ENCODE peak calls at places on chromosomes 2 and 18, in four cellular contexts. A is K562; K is CD4-positive, alpha-beta memory T cell; S is GM23338. D is an unnamed sample.

GRCh38 chr2:109371481-109372170 is 242.1 kb downstream of the SEPTIN10 start:
- DNase-seq in A (no peak), K (no peak), S (no peak), D (peak; percentile 20)

GRCh38 chr2:238633426-238634328 is 206.9 kb downstream of the ASB1 start:
- DNase-seq in K (no peak), A (no peak), S (no peak), D (no peak)

GRCh38 chr18:24051256-24051947 is 36.8 kb downstream of the TTC39C start:
- DNase-seq in A (no peak), S (no peak), K (no peak), D (peak; percentile 52)

GRCh38 chr18:376307-376706 is 108.5 kb upstream of the THOC1 start:
- DNase-seq in K (no peak), S (no peak), A (no peak), D (no peak)

GRCh38 chr2:3637692-3638455 is 20.1 kb upstream of the ALLC start:
- DNase-seq in K (no peak), S (no peak), A (no peak), D (no peak)

GRCh38 chr2:133802366-133802765 is 234.1 kb upstream of the NCKAP5 start:
- DNase-seq in S (no peak), A (no peak), K (no peak), D (no peak)

GRCh38 chr2:30721241-30721640 is 86.0 kb downstream of the CAPN13 start:
- DNase-seq in A (no peak), S (no peak), K (no peak), D (no peak)

GRCh38 chr2:158740127-158740526 is 55.0 kb upstream of the DAPL1 start:
- DNase-seq in K (no peak), A (no peak), S (no peak), D (no peak)

GRCh38 chr2:234641086-234641485 is 144.2 kb upstream of the ARL4C start:
- DNase-seq in K (no peak), S (peak; percentile 30), A (no peak), D (no peak)

GRCh38 chr2:38013158-38013752 is 62.7 kb downstream of the CYP1B1 start:
- DNase-seq in S (no peak), K (no peak), A (no peak), D (no peak)

GRCh38 chr2:28645553-28645952 is 106.1 kb upstream of the PPP1CB start:
- DNase-seq in A (no peak), K (no peak), S (no peak), D (no peak)

GRCh38 chr2:79876430-79876829 is 363.6 kb downstream of the CTNNA2 start:
- DNase-seq in A (no peak), S (peak; percentile 60), K (no peak), D (no peak)

GRCh38 chr2:86623549-86624547 is at the start of gene RNF103:
- DNase-seq in K (peak; percentile 91), S (peak; percentile 95), A (peak; percentile 91), D (peak; percentile 95)

GRCh38 chr2:108215794-108216211 is 24.0 kb upstream of the SULT1C3 start:
- DNase-seq in A (no peak), K (no peak), S (peak; percentile 8), D (peak; percentile 46)

GRCh38 chr18:23032030-23032582 is 99.0 kb downstream of the RBBP8 start:
- DNase-seq in A (no peak), K (no peak), S (peak; percentile 20), D (no peak)

GRCh38 chr2:37192551-37192950 is 3.7 kb upstream of the CEBPZOS start:
- DNase-seq in A (no peak), K (no peak), S (no peak), D (no peak)

GRCh38 chr2:145555360-145555759 is 1035.4 kb upstream of the ZEB2 start:
- DNase-seq in A (no peak), K (no peak), S (no peak), D (no peak)

GRCh38 chr18:26383454-26384270 is 157.4 kb downstream of the TAF4B start:
- DNase-seq in A (peak; percentile 58), S (peak; percentile 69), K (no peak), D (no peak)

GRCh38 chr2:231037202-231037730 is at the start of gene C2orf72:
- DNase-seq in S (peak; percentile 52), A (peak; percentile 62), K (no peak), D (peak; percentile 80)

GRCh38 chr2:207408086-207408794 is 121.5 kb upstream of the CREB1 start:
- DNase-seq in A (no peak), K (no peak), S (no peak), D (no peak)

GRCh38 chr2:100242891-100243670 is 79.2 kb downstream of the LONRF2 start:
- DNase-seq in A (peak; percentile 63), K (peak; percentile 41), S (peak; percentile 88), D (peak; percentile 71)

GRCh38 chr2:143545643-143546275 is 416.5 kb downstream of the ARHGAP15 start:
- DNase-seq in S (no peak), K (no peak), A (no peak), D (no peak)

GRCh38 chr2:70141754-70142589 is 48.8 kb downstream of the C2orf42 start:
- DNase-seq in S (peak; percentile 78), A (peak; percentile 89), K (no peak), D (peak; percentile 90)

GRCh38 chr2:19409001-19409400 is 50.6 kb upstream of the OSR1 start:
- DNase-seq in S (no peak), A (no peak), K (no peak), D (no peak)

GRCh38 chr2:28269019-28269784 is 123.5 kb upstream of the FOSL2 start:
- DNase-seq in K (no peak), A (peak; percentile 61), S (peak; percentile 40), D (peak; percentile 95)

GRCh38 chr2:137865954-137866540 is 98.2 kb upstream of the HNMT start:
- DNase-seq in A (peak; percentile 50), K (no peak), S (peak; percentile 80), D (peak; percentile 79)

GRCh38 chr2:167719410-167719809 is 528.0 kb downstream of the STK39 start:
- DNase-seq in A (no peak), S (no peak), K (no peak), D (no peak)

GRCh38 chr2:167715932-167716331 is 531.5 kb downstream of the STK39 start:
- DNase-seq in A (no peak), S (peak; percentile 26), K (no peak), D (no peak)

GRCh38 chr2:167721593-167721992 is 525.8 kb downstream of the STK39 start:
- DNase-seq in S (peak; percentile 47), K (no peak), A (no peak), D (no peak)

DNA sequence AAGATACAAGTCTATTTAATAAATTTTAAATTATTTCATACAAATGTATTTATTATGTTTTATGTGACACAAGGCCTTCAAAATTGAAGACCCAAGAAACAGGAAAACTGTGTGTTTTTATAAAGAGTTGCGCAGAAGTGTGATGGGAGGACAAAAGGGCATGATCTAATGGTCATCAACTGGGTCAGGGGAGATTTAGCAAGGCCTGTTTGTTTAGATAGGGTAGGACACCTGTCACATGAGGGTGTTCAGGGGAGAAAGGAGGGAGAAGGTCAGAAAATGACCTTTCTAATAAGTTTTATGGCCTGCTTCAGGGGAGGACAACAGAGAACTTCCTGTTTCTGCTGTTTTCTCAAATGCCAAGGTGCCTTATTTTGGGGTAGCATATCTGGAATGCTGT is 528.8 kb downstream of the STK39 start:
- DNase-seq in S (no peak), K (no peak), A (no peak), D (no peak)
- H3K36me3 ChIP-seq in S (no peaks in the 10 kb centered on the region), K (no peaks in the 10 kb centered on the region), A (no peaks in the 10 kb centered on the region), D (no peaks in the 10 kb centered on the region)

DNA sequence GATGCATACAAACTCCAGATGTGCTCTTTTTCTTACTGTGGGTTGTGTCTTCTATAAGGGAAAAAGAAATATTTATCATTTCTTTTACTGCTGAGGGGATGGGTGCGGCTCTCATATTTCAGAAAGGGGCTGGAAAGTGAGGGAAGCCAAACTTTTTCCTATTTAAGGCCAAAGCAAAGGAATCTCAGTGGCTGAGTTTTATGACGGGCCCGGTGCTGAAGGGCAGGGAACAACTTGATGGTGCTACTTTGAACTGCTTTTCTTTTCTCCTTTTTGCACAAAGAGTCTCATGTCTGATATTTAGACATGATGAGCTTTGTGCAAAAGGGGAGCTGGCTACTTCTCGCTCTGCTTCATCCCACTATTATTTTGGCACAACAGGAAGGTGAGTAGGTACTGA is at the start of gene COL3A1:
- DNase-seq in K (no peak), A (no peak), S (no peak), D (no peak)
- H3K4me3 ChIP-seq in K (no peak within 1 kb of the TSS), A (no peak within 1 kb of the TSS), S (no peak within 1 kb of the TSS), D (no peak within 1 kb of the TSS)

DNA sequence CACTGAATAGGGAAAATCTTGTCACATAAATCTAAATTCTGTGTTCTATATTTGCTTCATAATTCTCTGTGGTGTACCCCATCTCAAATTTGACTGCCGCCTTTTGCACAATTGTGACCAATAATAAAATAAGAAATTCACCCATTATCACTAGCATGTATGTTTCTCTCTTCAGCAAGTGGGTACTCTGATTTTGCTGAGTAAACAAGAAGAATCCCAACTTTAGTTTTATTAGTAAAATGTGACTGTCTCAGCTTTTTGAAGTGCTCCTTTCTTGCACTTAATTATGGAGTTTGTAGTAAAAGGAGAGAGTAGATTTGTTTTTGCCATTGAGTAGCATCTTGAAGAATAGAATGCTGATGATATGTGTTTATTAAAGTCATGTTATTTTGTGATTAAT is 16.1 kb downstream of the ITPRID2 start:
- DNase-seq in K (no peak), S (no peak), A (no peak), D (no peak)
- H3K36me3 ChIP-seq in K (no peaks in the 10 kb centered on the region), S (no peaks in the 10 kb centered on the region), A (peaks cover 90% of the 10 kb centered on the region), D (peaks cover 1% of the 10 kb centered on the region)

GRCh38 chr2:41993086-41993812 is 54.6 kb upstream of the PKDCC start:
- DNase-seq in A (no peak), K (no peak), S (no peak), D (no peak)

GRCh38 chr2:41990688-41991087 is 57.1 kb upstream of the PKDCC start:
- DNase-seq in A (no peak), S (no peak), K (no peak), D (peak; percentile 31)

GRCh38 chr2:41992700-41993070 is 55.1 kb upstream of the PKDCC start:
- DNase-seq in A (no peak), K (no peak), S (no peak), D (no peak)

GRCh38 chr2:41992056-41992699 is 55.6 kb upstream of the PKDCC start:
- DNase-seq in A (no peak), S (no peak), K (no peak), D (no peak)

GRCh38 chr2:41989503-41990180 is 58.2 kb upstream of the PKDCC start:
- DNase-seq in K (no peak), A (no peak), S (no peak), D (peak; percentile 59)
- H3K4me3 ChIP-seq in K (no peak overlapping the region), A (no peak overlapping the region), S (no peak overlapping the region), D (no peak overlapping the region)

DNA sequence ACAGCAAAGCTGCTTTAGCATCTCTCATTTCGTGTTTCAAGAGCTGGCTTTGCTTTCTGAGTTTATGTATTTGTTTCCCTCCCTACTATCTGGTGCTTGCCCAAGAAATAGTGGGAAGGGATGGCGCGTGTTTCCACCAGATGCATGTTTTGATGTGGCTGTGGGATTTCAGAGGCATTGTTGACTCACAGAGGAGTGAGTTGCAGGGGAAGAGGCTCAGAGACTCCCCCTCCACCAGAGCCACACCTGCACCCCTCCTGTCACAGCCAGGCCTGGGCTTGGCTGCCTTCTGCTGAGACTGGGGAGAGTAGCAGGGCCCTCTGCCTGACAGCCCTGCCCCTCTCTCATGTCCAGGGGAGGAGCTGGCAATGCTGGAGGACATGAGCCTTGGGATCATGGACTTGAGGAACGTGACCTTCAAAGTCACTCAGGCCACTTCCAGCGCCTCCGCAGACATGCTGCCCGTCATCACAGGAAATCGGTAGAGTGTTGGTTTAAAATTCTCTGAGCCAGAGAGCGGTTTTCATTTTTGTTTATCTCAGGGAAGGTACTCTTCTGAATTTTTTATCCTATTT is 42.9 kb downstream of the COA5 start:
- DNase-seq in K (no peak), A (no peak), S (no peak), D (no peak)
- H3K36me3 ChIP-seq in K (peaks cover 81% of the 10 kb centered on the region), A (peaks cover 37% of the 10 kb centered on the region), S (peaks cover 7% of the 10 kb centered on the region), D (no peaks in the 10 kb centered on the region)

GRCh38 chr2:187544371-187545080 is 9.7 kb downstream of the TFPI start:
- DNase-seq in A (no peak), S (no peak), K (no peak), D (no peak)
- H3K4me3 ChIP-seq in A (no peak overlapping the region), S (no peak overlapping the region), K (no peak overlapping the region), D (no peak overlapping the region)

GRCh38 chr2:130169896-130170295 is 11.5 kb downstream of the SMPD4 start:
- DNase-seq in S (no peak), A (no peak), K (no peak), D (no peak)
- H3K36me3 ChIP-seq in S (peaks cover 12% of the 10 kb centered on the region), A (peaks cover 86% of the 10 kb centered on the region), K (peaks cover 39% of the 10 kb centered on the region), D (peaks cover 1% of the 10 kb centered on the region)